ENCODE peak calls at places on chromosomes 12 and 14, in eight cellular contexts. X is neural progenitor cell, U is pancreas, T is MM.1S, J is fibroblast of lung, Z is OCI-LY7, S is left ventricle myocardium inferior, O is endodermal cell. P is an unnamed sample. For H3K4me1, the result is how much of the 10 kb centered on the place peaks cover.

GRCh38 chr14:83707056-83707455 is 1822.9 kb upstream of the FLRT2 start:
- DNase-seq in O (no peak), T (no peak), U (no peak), J (no peak), X (no peak), S (no peak), Z (no peak), P (no peak)

GRCh38 chr12:113263431-113263963 is 42.2 kb downstream of the TPCN1 start:
- DNase-seq in U (no peak), J (no peak), X (no peak), Z (no peak), S (no peak), O (no peak), T (no peak), P (peak)

GRCh38 chr14:23121401-23121800 is 2.3 kb upstream of the CEBPE start:
- DNase-seq in U (peak), T (peak), O (peak), S (no peak), X (peak), J (peak), Z (peak), P (no peak)

GRCh38 chr12:85690146-85690545 is 146.1 kb downstream of the RASSF9 start:
- DNase-seq in S (no peak), J (no peak), Z (no peak), U (no peak), T (no peak), O (no peak), X (no peak), P (no peak)

GRCh38 chr12:12890815-12891645 is at the start of gene GPRC5A:
- DNase-seq in J (peak), X (peak), T (peak), S (peak), U (peak), O (peak), Z (no peak), P (peak)

GRCh38 chr14:35403397-35404245 is 928 bp downstream of the NFKBIA start:
- DNase-seq in S (peak), Z (peak), O (peak), J (peak), U (peak), X (peak), T (peak), P (peak)

GRCh38 chr12:2064078-2064507 is 11.3 kb downstream of the CACNA1C start:
- DNase-seq in Z (peak), X (no peak), S (no peak), J (peak), O (no peak), U (no peak), T (peak), P (no peak)

GRCh38 chr12:100499416-100499815 is 25.8 kb downstream of the NR1H4 start:
- DNase-seq in U (no peak), T (no peak), Z (no peak), X (no peak), J (no peak), O (no peak), S (no peak), P (no peak)

GRCh38 chr14:59344711-59345455 is 120.3 kb downstream of the GPR135 start:
- DNase-seq in T (no peak), U (no peak), O (no peak), X (peak), J (no peak), S (no peak), Z (no peak), P (no peak)

GRCh38 chr12:76310110-76310509 is 38.1 kb downstream of the BBS10 start:
- DNase-seq in Z (no peak), T (no peak), O (no peak), X (no peak), U (no peak), J (peak), S (no peak), P (no peak)

GRCh38 chr12:27219693-27220056 is 24.4 kb upstream of the STK38L start:
- DNase-seq in X (no peak), Z (no peak), S (no peak), T (no peak), U (no peak), J (no peak), O (no peak), P (no peak)

GRCh38 chr12:131221946-131222249 is 268.2 kb downstream of the ADGRD1 start:
- DNase-seq in O (no peak), Z (no peak), X (peak), T (no peak), S (no peak), J (no peak), U (no peak), P (no peak)

GRCh38 chr14:34817768-34818167 is 57.4 kb downstream of the BAZ1A start:
- DNase-seq in J (no peak), Z (no peak), U (no peak), X (no peak), O (no peak), T (no peak), S (no peak), P (no peak)

GRCh38 chr12:79344855-79345840 is 345.6 kb downstream of the PAWR start:
- DNase-seq in J (peak), S (no peak), X (peak), T (peak), O (peak), Z (peak), U (no peak), P (no peak)

GRCh38 chr12:86729798-86730197 is 473.6 kb upstream of the MGAT4C start:
- DNase-seq in X (no peak), T (no peak), J (peak), S (no peak), U (no peak), Z (no peak), O (no peak), P (no peak)

GRCh38 chr12:88957358-88957757 is 377.1 kb upstream of the KITLG start:
- DNase-seq in Z (no peak), J (no peak), O (no peak), U (no peak), S (no peak), T (no peak), X (no peak), P (no peak)

GRCh38 chr12:104667139-104667538 is 210.4 kb downstream of the CHST11 start:
- DNase-seq in U (peak), X (no peak), S (no peak), Z (no peak), J (peak), T (no peak), O (no peak), P (no peak)
- H3K4me1 ChIP-seq in U (half or more), X (under half), S (half or more), Z (under half), J (under half), T (under half), O (under half), P (under half)

DNA sequence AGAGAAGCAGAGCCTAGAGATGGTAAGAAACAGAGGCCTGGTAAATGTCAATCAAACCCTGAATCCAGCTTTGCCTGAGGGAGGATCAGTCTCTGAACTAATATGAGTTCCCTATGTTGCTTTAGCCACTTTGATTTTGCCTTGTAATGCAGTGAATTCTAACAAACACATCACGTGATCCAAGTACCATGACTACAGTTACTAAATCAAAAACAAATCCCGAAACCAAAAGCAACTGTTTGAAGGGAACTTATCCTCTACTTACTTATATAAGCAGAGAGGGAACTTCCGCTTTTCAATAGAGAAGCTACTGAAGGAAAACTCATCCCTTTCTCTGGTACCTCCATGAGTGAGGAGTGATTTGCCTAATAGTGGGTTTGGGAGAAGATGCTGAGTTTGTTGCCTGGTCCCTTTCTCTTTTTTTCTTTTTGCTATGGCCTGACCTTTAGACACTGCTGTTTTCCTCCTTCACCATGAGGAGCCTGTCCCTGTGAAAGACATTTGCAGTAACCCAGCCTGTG is 7.7 kb upstream of the PPTC7 start:
- DNase-seq in J (no peak), U (no peak), T (peak), S (no peak), Z (peak), O (peak), X (no peak), P (no peak)
- H3K27ac ChIP-seq in J (peak), U (peak), T (peak), S (peak), Z (peak), O (no peak), X (no peak), P (peak)

DNA sequence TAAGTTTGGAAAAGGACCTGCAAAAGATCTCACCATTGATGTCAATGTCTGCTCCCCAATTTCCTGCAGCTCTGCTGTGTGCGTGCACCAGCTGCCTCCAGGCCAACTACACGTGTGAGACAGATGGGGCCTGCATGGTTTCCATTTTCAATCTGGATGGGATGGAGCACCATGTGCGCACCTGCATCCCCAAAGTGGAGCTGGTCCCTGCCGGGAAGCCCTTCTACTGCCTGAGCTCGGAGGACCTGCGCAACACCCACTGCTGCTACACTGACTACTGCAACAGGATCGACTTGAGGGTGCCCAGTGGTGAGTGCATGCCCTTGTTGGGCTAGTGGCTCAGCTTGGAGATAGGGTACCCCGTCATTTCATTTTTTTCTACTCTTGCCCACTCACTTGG is 23.7 kb downstream of the ACVR1B start:
- DNase-seq in T (no peak), S (no peak), X (no peak), O (no peak), U (no peak), Z (no peak), J (no peak), P (no peak)
- H3K4me1 ChIP-seq in T (under half), S (under half), X (under half), O (under half), U (half or more), Z (under half), J (under half), P (half or more)

DNA sequence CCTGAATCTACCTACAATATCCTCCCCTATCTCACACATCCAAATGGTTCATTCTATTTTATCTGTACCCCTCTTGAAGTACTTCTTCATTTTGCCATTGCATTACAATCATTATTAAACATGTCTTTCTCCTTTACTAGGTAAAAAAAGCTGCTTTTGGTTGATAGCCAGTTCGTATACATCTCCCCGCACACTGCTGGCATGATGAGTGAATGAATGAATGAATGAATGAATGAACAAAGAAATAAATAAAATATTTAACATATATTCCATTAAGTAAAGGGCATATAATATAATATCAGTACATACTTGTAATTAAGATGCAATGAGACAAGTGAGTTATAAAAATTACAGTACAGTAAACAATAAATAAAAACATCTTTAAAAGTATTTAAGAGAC is 298 bp upstream of the GPR65 start:
- DNase-seq in O (no peak), T (no peak), X (no peak), U (no peak), Z (peak), S (no peak), J (no peak), P (no peak)
- H3K27ac ChIP-seq in O (no peak), T (no peak), X (no peak), U (no peak), Z (peak), S (no peak), J (no peak), P (no peak)

P was measured in right lobe of liver.